ENCODE peak calls at places on chromosomes 5 and 9, in seven cellular contexts. L is HepG2; E is stomach; V is heart left ventricle; I is WERI-Rb-1; G is CD8-positive, alpha-beta T cell; S is OCI-LY7. M is an unnamed sample.
A peak's percentile ranks its signal among the peaks of the same experiment; 100 is the strongest.

GRCh38 chr5:133569347-133569746 is 43.0 kb downstream of the FSTL4 start:
- DNase-seq in L (no peak), E (no peak), V (no peak), I (no peak), G (no peak), S (no peak), M (no peak)

GRCh38 chr5:57291903-57292302 is 118.0 kb downstream of the GPBP1 start:
- DNase-seq in L (no peak), E (no peak), V (no peak), I (no peak), G (no peak), S (no peak), M (no peak)

GRCh38 chr5:7398596-7399260 is 2.8 kb downstream of the ADCY2 start:
- DNase-seq in L (no peak), E (no peak), V (no peak), I (no peak), G (no peak), S (no peak), M (no peak)

GRCh38 chr9:124384849-124385248 is 30.4 kb downstream of the PSMB7 start:
- DNase-seq in L (no peak), E (no peak), V (no peak), I (no peak), G (no peak), S (no peak), M (no peak)

GRCh38 chr5:40410231-40410861 is 269.4 kb upstream of the PTGER4 start:
- DNase-seq in L (no peak), E (no peak), V (peak; percentile 33), I (no peak), G (peak; percentile 46), S (no peak), M (peak; percentile 68)

GRCh38 chr5:159855476-159856157 is 60.7 kb upstream of the ADRA1B start:
- DNase-seq in L (no peak), E (no peak), V (peak; percentile 24), I (no peak), G (no peak), S (no peak), M (no peak)

GRCh38 chr9:33719581-33720374 is 75.6 kb upstream of the PRSS3 start:
- DNase-seq in L (peak; percentile 16), E (peak; percentile 29), V (no peak), I (peak; percentile 67), G (no peak), S (peak; percentile 40), M (peak; percentile 22)

GRCh38 chr9:130276121-130276520 is 10.6 kb downstream of the HMCN2 start:
- DNase-seq in L (no peak), E (no peak), V (no peak), I (no peak), G (no peak), S (no peak), M (no peak)

GRCh38 chr5:149490599-149491187 is 60.5 kb downstream of the CSNK1A1 start:
- DNase-seq in L (no peak), E (no peak), V (no peak), I (no peak), G (no peak), S (no peak), M (no peak)

GRCh38 chr9:135455401-135456030 is 24.1 kb upstream of the PPP1R26 start:
- DNase-seq in L (no peak), E (no peak), V (no peak), I (no peak), G (no peak), S (no peak), M (no peak)

GRCh38 chr5:15621094-15621493 is 121.1 kb downstream of the FBXL7 start:
- DNase-seq in L (no peak), E (no peak), V (no peak), I (no peak), G (no peak), S (no peak), M (no peak)

GRCh38 chr5:170534177-170534576 is 30.4 kb downstream of the KCNIP1 start:
- DNase-seq in L (no peak), E (no peak), V (no peak), I (no peak), G (no peak), S (no peak), M (no peak)

DNA sequence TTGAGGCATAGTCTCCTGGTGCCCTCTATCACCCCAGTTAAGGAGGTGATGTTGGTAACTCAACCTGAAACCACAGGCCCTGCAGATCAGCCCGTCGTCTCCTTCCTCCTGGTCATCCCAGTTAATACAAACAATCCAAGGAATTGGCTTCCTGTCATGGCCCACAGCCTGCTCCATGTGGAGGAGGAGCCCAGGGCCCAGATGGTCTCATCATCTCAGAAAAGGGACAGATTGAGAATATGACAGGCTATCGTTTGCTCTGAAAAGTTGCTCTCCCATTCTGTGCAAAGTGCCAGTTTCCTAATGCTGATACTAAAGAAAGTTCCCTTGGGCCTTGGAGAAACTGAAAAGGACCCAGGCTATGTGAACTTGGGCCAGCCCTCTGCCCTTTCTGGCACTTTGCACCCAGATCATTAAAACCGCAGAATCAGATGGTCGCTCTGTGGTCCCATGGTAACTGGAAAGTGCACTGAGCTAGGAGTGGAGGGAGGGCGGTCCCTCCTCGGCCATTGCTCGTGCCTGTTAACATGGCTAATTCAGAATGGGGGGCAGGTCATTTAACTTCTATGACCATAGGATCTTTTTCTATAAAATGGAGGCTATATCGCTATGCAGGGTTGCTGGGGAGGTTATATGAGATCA is 685 bp upstream of the SPAAR start:
- DNase-seq in L (no peak), E (no peak), V (peak; percentile 57), I (no peak), G (no peak), S (no peak), M (no peak)
- H3K4me3 ChIP-seq in L (peak overlapping the region; percentile 35), E (no peak overlapping the region), V (no peak overlapping the region), I (no peak overlapping the region), G (no peak overlapping the region), S (no peak overlapping the region), M (peak overlapping the region; percentile 4)

GRCh38 chr9:133520121-133520835 is 4.5 kb downstream of the MYMK start:
- DNase-seq in L (no peak), E (no peak), V (no peak), I (no peak), G (no peak), S (no peak), M (no peak)

GRCh38 chr9:133523096-133523495 is 1.7 kb downstream of the MYMK start:
- DNase-seq in L (no peak), E (no peak), V (no peak), I (no peak), G (no peak), S (no peak), M (no peak)

GRCh38 chr9:133524146-133524545 is 613 bp downstream of the MYMK start:
- DNase-seq in L (no peak), E (no peak), V (no peak), I (no peak), G (no peak), S (no peak), M (no peak)

GRCh38 chr9:133521122-133522072 is 3.4 kb downstream of the MYMK start:
- DNase-seq in L (peak; percentile 49), E (no peak), V (no peak), I (peak; percentile 67), G (no peak), S (no peak), M (no peak)

DNA sequence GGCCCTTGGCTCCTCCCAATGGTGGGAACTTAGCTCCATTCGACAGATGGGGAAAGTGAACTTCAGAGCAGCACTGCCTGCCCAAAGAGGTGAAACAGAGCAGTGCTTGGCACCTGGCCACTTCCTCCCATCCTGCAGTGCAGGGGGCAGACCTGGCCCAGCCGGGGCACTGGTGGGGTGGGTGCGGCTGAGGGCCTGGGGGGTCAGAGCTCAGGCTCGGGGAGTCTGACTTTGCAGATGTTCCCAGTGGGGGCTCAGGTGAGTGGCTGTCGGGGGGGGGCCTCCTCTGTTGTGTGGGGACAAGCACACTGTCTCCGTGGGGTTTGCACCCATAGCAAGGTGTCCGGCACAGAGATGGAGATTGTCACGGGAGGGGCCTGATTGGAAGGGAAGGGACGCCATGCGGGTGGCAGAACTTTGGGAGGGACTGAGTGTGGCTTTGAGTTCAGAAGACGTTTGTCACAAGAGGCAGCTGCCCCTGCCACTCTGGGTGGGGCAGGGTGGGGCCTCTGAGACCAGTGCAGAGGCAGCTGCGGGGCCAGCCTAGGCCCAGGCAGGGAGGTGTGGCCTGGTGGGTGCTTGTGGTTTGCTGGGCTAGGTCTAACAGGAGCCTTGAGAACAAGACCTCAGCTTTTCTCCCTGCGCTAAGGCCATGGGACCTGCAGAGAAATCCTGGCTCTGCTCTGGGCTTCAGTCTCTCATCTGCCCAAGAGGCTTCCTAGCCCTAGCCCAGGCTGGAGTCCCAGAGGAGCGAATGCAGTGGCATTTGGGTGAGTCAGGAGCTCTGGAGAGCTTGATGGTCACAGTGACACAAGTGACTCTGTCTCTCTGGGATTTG is 2.5 kb downstream of the MYMK start:
- DNase-seq in L (no peak), E (no peak), V (no peak), I (no peak), G (no peak), S (no peak), M (no peak)
- H3K27ac ChIP-seq in L (no peak overlapping the region), E (no peak overlapping the region), V (no peak overlapping the region), I (peak overlapping the region; percentile 23), G (no peak overlapping the region), S (no peak overlapping the region), M (no peak overlapping the region)

GRCh38 chr5:173642191-173642816 is 25.9 kb upstream of the BOD1 start:
- DNase-seq in L (no peak), E (no peak), V (no peak), I (no peak), G (no peak), S (no peak), M (no peak)

GRCh38 chr5:173638126-173638525 is 21.7 kb upstream of the BOD1 start:
- DNase-seq in L (no peak), E (peak; percentile 9), V (no peak), I (no peak), G (no peak), S (no peak), M (no peak)

GRCh38 chr5:173641171-173641570 is 24.7 kb upstream of the BOD1 start:
- DNase-seq in L (no peak), E (no peak), V (no peak), I (no peak), G (no peak), S (no peak), M (no peak)

GRCh38 chr5:173638631-173639030 is 22.2 kb upstream of the BOD1 start:
- DNase-seq in L (no peak), E (peak; percentile 7), V (no peak), I (no peak), G (no peak), S (no peak), M (no peak)

GRCh38 chr5:173640166-173640804 is 23.8 kb upstream of the BOD1 start:
- DNase-seq in L (no peak), E (no peak), V (no peak), I (no peak), G (no peak), S (no peak), M (no peak)
- H3K36me3 ChIP-seq in L (no peaks in the 10 kb centered on the region), E (no peaks in the 10 kb centered on the region), V (no peaks in the 10 kb centered on the region), I (no peaks in the 10 kb centered on the region), G (no peaks in the 10 kb centered on the region), S (no peaks in the 10 kb centered on the region), M (no peaks in the 10 kb centered on the region)

DNA sequence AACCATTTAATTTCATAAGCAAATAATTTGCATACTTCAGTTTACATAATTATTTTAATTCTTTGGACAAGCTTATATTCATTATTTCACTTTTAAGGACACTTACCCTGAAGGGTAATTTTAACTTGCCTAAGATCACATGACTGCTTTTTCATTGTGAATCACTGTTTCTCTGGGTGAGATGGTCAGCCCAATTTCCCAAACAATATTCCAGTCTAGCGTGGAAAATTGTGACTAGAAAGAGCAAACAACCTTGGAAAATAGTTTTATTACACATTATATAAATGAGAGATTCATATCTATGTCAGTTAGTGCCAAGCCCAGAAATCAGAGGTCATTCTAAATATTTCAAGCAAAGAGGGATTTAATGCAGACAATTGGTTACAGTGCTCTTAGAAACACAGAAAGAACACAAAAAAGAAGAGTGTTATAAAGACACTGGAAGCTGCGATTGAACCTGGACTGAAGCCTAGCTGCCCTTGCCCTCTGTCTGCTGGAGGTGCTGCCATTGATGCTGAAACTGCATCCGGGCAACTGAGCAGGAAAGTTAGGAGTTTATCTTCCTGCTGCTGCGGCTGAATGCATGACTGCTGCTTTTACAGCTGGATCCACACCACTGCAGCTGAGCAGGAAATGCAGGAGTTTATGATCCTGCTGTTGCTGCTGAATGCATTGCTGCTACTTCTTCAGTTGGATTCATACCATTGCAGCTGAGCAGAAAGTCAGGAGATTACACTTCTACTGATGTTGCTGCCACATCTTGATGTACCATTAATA is 21.6 kb upstream of the JAKMIP2 start:
- DNase-seq in L (no peak), E (no peak), V (no peak), I (no peak), G (no peak), S (peak; percentile 29), M (no peak)
- H3K4me3 ChIP-seq in L (no peak overlapping the region), E (no peak overlapping the region), V (no peak overlapping the region), I (no peak overlapping the region), G (no peak overlapping the region), S (peak overlapping the region; percentile 18), M (no peak overlapping the region)

M was measured in CD8-positive, alpha-beta memory T cell.